ENCODE peak calls at places on chromosome 17, in six cellular contexts. X is fibroblast of the aortic adventitia, M is Caco-2, F is GM12865, C is A549, Z is lower leg skin. I is an unnamed sample.

GRCh38 chr17:10460062-10460461 is 9.3 kb downstream of the MYH4 start:
- DNase-seq in X (no peak), M (no peak), F (no peak), C (no peak), Z (no peak), I (no peak)

GRCh38 chr17:29592850-29593545 is at the start of gene ANKRD13B:
- DNase-seq in X (no peak), M (peak), F (peak), C (peak), Z (peak), I (no peak)

GRCh38 chr17:8887834-8888703 is 20.6 kb upstream of the PIK3R6 start:
- DNase-seq in X (no peak), M (peak), F (no peak), C (peak), Z (no peak), I (no peak)

GRCh38 chr17:71985111-71986039 is 135.4 kb upstream of the SOX9 start:
- DNase-seq in X (no peak), M (no peak), F (no peak), C (no peak), Z (no peak), I (no peak)

GRCh38 chr17:2894782-2895181 is 98.5 kb downstream of the RAP1GAP2 start:
- DNase-seq in X (no peak), M (no peak), F (no peak), C (no peak), Z (no peak), I (no peak)

GRCh38 chr17:28954886-28955285 is 3.6 kb upstream of the PHF12 start:
- DNase-seq in X (no peak), M (no peak), F (no peak), C (no peak), Z (no peak), I (no peak)

GRCh38 chr17:55614061-55614460 is 102.8 kb upstream of the SMIM36 start:
- DNase-seq in X (no peak), M (no peak), F (no peak), C (no peak), Z (no peak), I (no peak)

GRCh38 chr17:81295031-81295677 is at the start of gene SLC38A10:
- DNase-seq in X (peak), M (peak), F (peak), C (peak), Z (peak), I (peak)

GRCh38 chr17:53948323-53948722 is 125.6 kb downstream of the KIF2B start:
- DNase-seq in X (no peak), M (no peak), F (no peak), C (no peak), Z (no peak), I (no peak)

GRCh38 chr17:49787932-49788442 is 494 bp upstream of the KAT7 start:
- DNase-seq in X (no peak), M (no peak), F (peak), C (no peak), Z (no peak), I (no peak)

GRCh38 chr17:63911657-63912100 is 621 bp upstream of the CSHL1 start:
- DNase-seq in X (peak), M (peak), F (peak), C (peak), Z (no peak), I (no peak)

GRCh38 chr17:2064511-2064910 is 9.6 kb downstream of the HIC1 start:
- DNase-seq in X (no peak), M (no peak), F (no peak), C (no peak), Z (peak), I (no peak)

GRCh38 chr17:81334987-81335386 is 39.9 kb upstream of the SLC38A10 start:
- DNase-seq in X (no peak), M (no peak), F (no peak), C (no peak), Z (no peak), I (no peak)

DNA sequence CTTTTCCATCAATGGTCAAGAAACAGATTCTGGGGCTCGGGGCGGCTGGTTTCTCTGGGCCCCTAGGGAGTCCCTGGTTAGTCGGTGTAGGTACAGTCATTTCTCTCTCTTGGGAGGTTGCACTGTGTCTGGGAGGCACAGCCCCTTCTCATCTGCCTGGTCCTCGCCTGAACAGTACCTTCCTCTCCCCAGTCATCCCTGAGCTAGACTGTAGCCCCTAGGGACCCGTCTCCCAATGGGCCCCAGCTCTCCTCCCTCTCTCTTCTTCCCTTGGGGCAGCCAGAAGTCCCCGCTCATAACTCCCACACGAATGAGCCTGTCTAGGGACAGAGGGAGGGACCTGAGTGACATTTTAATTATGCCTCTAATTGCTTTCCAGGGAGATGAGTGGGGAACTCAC is 20.2 kb upstream of the CPSF4L start:
- DNase-seq in X (no peak), M (no peak), F (peak), C (no peak), Z (no peak), I (no peak)
- TF ChIP-seq CTCF in X (no peak), M (no peak), F (no peak), C (no peak), Z (no peak), I (no peak)

DNA sequence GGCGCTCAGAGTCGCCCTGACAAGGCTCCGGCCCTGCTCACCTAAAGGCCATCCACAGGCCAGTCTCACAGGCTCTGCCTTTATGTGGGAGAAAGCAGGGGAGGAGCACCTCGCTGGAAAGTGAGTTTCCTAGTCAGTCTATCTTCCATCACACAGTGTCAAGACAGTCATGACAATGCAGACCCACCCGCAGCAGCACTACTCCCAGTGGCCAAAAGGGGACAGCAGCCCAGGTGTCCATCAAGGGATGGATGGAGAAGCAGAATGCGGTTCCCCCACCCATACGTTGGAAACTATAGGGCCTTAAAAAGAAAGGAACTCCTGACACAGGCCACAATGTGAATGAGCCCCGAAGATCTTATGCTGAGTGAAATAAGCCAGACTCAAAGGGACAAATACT is 226.8 kb downstream of the ENGASE start:
- DNase-seq in X (no peak), M (no peak), F (no peak), C (no peak), Z (no peak), I (no peak)
- TF ChIP-seq CTCF in X (no peak), M (peak), F (peak), C (no peak), Z (no peak), I (no peak)

DNA sequence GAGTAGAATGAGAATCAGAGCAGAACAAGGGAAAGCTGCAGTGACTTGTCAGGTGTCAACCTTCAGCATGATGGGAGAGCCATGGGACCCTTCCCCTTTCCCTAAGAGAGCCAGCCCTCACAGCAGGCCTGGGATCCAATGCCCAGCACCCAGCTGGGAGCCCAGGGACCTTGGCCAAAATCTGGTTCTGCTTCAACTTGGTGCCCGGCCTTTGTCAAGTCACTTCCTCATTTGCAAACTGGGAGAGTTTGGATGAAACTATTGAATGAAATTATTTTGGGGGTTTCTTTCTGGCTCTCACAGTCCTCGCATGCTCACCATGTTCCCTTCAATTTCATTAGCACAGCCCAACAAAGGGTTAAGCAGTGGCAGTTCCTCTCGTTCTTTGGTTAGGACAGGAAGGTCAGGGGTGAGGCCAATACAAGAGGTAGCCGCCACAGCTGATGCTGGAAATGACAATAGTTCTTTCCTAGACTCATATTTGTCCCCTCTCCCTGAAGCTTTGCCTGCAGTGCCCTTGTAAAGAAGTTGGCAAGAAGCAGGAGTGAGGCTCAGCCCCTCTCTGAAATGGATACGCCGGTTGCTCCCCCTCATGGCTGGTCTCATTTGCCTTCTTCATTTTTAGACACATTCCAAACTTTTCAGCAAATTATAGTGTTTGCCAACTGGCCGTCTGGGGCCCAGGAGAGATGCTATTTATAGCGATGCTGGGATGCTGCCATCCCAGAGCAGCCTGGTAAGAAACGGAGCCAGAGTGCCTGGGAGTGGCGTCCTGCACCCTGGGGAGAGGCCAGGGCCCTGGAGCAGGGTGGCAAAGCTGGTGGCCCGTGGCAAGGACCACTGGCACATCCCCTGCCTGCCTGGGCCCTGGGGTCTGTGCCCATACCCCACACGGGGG is 34.5 kb upstream of the MEOX1 start:
- DNase-seq in X (peak), M (no peak), F (no peak), C (no peak), Z (no peak), I (no peak)
- TF ChIP-seq CTCF in X (peak), M (no peak), F (no peak), C (no peak), Z (no peak), I (no peak)

GRCh38 chr17:44947461-44948314 is at the start of gene KIF18B:
- DNase-seq in X (peak), M (peak), F (peak), C (peak), Z (peak), I (peak)

GRCh38 chr17:44956076-44956475 is 8.5 kb upstream of the KIF18B start:
- DNase-seq in X (no peak), M (no peak), F (no peak), C (no peak), Z (no peak), I (no peak)

GRCh38 chr17:44948315-44948795 is 782 bp upstream of the KIF18B start:
- DNase-seq in X (no peak), M (no peak), F (no peak), C (no peak), Z (no peak), I (no peak)

GRCh38 chr17:44956998-44957981 is 9.7 kb upstream of the KIF18B start:
- DNase-seq in X (no peak), M (no peak), F (no peak), C (no peak), Z (no peak), I (no peak)

DNA sequence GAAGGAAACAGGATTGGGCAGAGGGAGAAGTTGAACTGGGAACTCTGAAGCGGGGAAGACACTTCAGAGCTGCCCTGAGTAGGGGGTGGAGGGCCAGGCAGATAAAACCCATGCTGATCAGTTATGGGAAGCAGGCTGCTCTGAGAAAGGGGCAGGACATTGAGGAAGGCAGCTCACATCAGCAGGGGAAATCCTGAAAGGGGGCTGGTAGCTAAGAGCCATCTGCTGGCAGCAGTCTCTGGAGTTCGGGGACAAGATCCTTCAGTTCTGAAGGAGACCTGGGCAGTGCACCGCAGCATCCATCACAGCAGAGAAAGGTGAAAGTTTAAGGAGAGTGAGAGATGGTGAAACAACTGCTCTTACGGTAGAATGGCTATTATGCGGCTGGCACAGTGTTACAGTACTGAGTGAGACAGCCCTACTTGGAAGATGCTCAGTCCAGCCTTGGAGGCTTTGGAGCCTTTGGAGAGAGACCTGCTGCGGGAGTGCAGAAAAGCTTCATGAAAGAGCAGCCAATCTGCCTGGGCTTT is 5.4 kb upstream of the KIF18B start:
- DNase-seq in X (no peak), M (no peak), F (no peak), C (no peak), Z (no peak), I (no peak)
- TF ChIP-seq CTCF in X (no peak), M (no peak), F (no peak), C (no peak), Z (no peak), I (no peak)

DNA sequence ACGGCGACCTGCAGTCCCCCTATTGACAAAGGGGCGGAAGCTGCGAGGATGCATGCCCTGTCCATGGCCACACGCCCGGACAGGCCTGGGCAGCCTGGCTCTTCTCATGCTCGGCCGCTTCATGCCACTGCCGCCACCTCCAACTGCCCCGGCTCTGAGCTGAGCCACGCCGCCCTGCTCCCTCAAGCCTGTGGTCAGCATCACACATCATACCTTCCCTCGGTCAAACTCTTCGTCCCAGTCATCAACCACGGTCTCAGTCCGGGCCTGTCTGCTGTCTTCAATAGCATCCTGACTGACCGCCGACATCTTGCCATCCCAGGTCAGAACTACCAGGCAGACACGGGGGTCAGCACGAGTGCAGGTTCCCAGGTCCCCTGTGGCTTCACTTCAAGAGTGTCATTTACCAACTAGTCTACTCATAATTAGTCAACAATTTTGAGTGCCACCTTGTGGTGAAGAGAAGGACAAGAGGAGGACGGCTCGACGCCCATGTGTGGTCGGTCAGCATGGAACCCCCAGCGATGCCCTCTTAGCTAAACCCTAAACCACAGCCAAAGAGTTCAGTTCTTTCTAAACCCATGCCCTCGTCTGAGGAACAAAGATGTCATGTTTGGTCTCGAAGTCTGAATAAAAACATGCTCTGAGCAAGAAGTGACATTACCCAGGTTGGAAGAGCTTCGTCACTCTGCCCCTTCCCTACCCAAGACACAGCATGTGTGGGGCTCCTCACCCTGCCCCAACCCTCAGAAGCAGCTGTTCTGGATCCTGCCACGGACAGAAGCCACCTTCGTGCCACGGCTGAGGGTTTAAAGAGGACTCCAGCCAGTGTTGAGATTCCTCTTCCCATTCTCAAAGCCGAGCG is 16.9 kb upstream of the CYTH1 start:
- DNase-seq in X (peak), M (peak), F (peak), C (peak), Z (no peak), I (no peak)
- TF ChIP-seq CTCF in X (peak), M (peak), F (peak), C (peak), Z (no peak), I (peak)